ENCODE peak calls at places on chromosomes 12 and 14, in five cellular contexts. D, H, K, G and F are unnamed samples. For H3K4me1 and H3K27me3, the result is how much of the 10 kb centered on the place peaks cover.

GRCh38 chr12:104792570-104792969 is 165.5 kb downstream of the SLC41A2 start:
- DNase-seq in D (no peak), H (no peak), K (peak), G (no peak), F (no peak)

GRCh38 chr12:16949351-16949750 is 343.4 kb upstream of the LMO3 start:
- DNase-seq in D (no peak), H (no peak), K (no peak), G (no peak), F (no peak)

GRCh38 chr12:47356129-47356622 is 276.4 kb upstream of the AMIGO2 start:
- DNase-seq in D (no peak), H (no peak), K (no peak), G (no peak), F (no peak)

GRCh38 chr12:124730455-124730932 is 133.2 kb downstream of the SCARB1 start:
- DNase-seq in D (no peak), H (no peak), K (peak), G (no peak), F (no peak)

GRCh38 chr12:47832263-47832933 is 12.7 kb upstream of the HDAC7 start:
- DNase-seq in D (no peak), H (no peak), K (no peak), G (no peak), F (peak)

GRCh38 chr12:25151476-25151875 is 43.5 kb downstream of the DNAI7 start:
- DNase-seq in D (no peak), H (peak), K (peak), G (no peak), F (no peak)

GRCh38 chr12:1107669-1108068 is 116.6 kb downstream of the ERC1 start:
- DNase-seq in D (no peak), H (no peak), K (no peak), G (no peak), F (no peak)

GRCh38 chr12:99154983-99155336 is 492.6 kb upstream of the GARIN6 start:
- DNase-seq in D (no peak), H (no peak), K (no peak), G (no peak), F (no peak)

GRCh38 chr14:53929871-53930685 is 26.5 kb downstream of the BMP4 start:
- DNase-seq in D (no peak), H (no peak), K (no peak), G (no peak), F (no peak)

GRCh38 chr14:68172664-68173063 is 353.1 kb downstream of the RAD51B start:
- DNase-seq in D (no peak), H (no peak), K (no peak), G (no peak), F (no peak)

GRCh38 chr14:101480022-101480746 is 81.1 kb upstream of the DIO3 start:
- DNase-seq in D (no peak), H (no peak), K (peak), G (no peak), F (no peak)

GRCh38 chr12:71011261-71011660 is 90.7 kb upstream of the PTPRR start:
- DNase-seq in D (no peak), H (no peak), K (no peak), G (no peak), F (no peak)

GRCh38 chr12:89059721-89060120 is 292.6 kb downstream of the DUSP6 start:
- DNase-seq in D (no peak), H (no peak), K (no peak), G (no peak), F (no peak)

GRCh38 chr14:54338696-54339317 is 58.0 kb upstream of the CDKN3 start:
- DNase-seq in D (no peak), H (no peak), K (no peak), G (no peak), F (no peak)

GRCh38 chr14:76375484-76375883 is 453 bp upstream of the ESRRB start:
- DNase-seq in D (no peak), H (no peak), K (no peak), G (no peak), F (no peak)

GRCh38 chr14:94665121-94665520 is 52.9 kb downstream of the SERPINA3 start:
- DNase-seq in D (no peak), H (no peak), K (no peak), G (no peak), F (no peak)

GRCh38 chr12:14962180-14962579 is 779 bp upstream of the ARHGDIB start:
- DNase-seq in D (no peak), H (no peak), K (no peak), G (no peak), F (no peak)

GRCh38 chr12:131783915-131784541 is 44.2 kb upstream of the MMP17 start:
- DNase-seq in D (no peak), H (no peak), K (no peak), G (no peak), F (no peak)

GRCh38 chr14:33019346-33019745 is 80.7 kb downstream of the NPAS3 start:
- DNase-seq in D (no peak), H (no peak), K (no peak), G (no peak), F (no peak)

GRCh38 chr12:30461011-30461670 is 234.5 kb downstream of the IPO8 start:
- DNase-seq in D (no peak), H (no peak), K (no peak), G (no peak), F (no peak)

GRCh38 chr14:69270097-69270496 is 10.1 kb downstream of the GALNT16 start:
- DNase-seq in D (no peak), H (no peak), K (no peak), G (no peak), F (no peak)

GRCh38 chr12:21607701-21608100 is 3.1 kb upstream of the GYS2 start:
- DNase-seq in D (no peak), H (no peak), K (no peak), G (no peak), F (no peak)

GRCh38 chr14:58533417-58533816 is 104.3 kb upstream of the DACT1 start:
- DNase-seq in D (no peak), H (peak), K (no peak), G (no peak), F (no peak)

GRCh38 chr12:128910629-128911028 is 57.4 kb downstream of the GLT1D1 start:
- DNase-seq in D (no peak), H (no peak), K (no peak), G (no peak), F (no peak)

GRCh38 chr12:19120795-19121194 is 8.7 kb upstream of the PLEKHA5 start:
- DNase-seq in D (no peak), H (no peak), K (no peak), G (no peak), F (no peak)

GRCh38 chr12:26416550-26416949 is 221.2 kb downstream of the SSPN start:
- DNase-seq in D (no peak), H (no peak), K (no peak), G (no peak), F (no peak)

GRCh38 chr14:106841701-106842100 is 1315.3 kb downstream of the TMEM121 start:
- DNase-seq in D (no peak), H (no peak), K (no peak), G (no peak), F (no peak)

GRCh38 chr12:28988384-28988704 is 160.7 kb upstream of the FAR2 start:
- DNase-seq in D (no peak), H (no peak), K (no peak), G (no peak), F (no peak)

GRCh38 chr12:70876952-70877351 is 43.6 kb downstream of the PTPRR start:
- DNase-seq in D (no peak), H (no peak), K (no peak), G (no peak), F (no peak)

GRCh38 chr12:57610553-57611115 is 601 bp upstream of the ARHGEF25 start:
- DNase-seq in D (peak), H (peak), K (peak), G (peak), F (no peak)

GRCh38 chr12:57142121-57142520 is 5.3 kb downstream of the LRP1-AS start:
- DNase-seq in D (no peak), H (no peak), K (peak), G (no peak), F (no peak)

GRCh38 chr14:48744202-48744601 is 842.0 kb downstream of the RPS29 start:
- DNase-seq in D (no peak), H (no peak), K (no peak), G (no peak), F (no peak)

GRCh38 chr12:72747460-72747859 is 475.3 kb downstream of the TRHDE start:
- DNase-seq in D (no peak), H (no peak), K (no peak), G (no peak), F (no peak)

GRCh38 chr12:120970310-120970709 is 8.0 kb upstream of the HNF1A start:
- DNase-seq in D (no peak), H (no peak), K (no peak), G (no peak), F (no peak)

GRCh38 chr14:104506461-104507253 is 72.9 kb upstream of the C14orf180 start:
- DNase-seq in D (no peak), H (no peak), K (no peak), G (no peak), F (peak)

GRCh38 chr12:108666326-108666995 is 32.8 kb upstream of the SELPLG start:
- DNase-seq in D (no peak), H (no peak), K (peak), G (peak), F (no peak)
- H3K4me1 ChIP-seq in D (under half), H (half or more), K (under half), G (half or more), F (under half)

GRCh38 chr12:94145231-94145979 is 3.0 kb upstream of the PLXNC1 start:
- DNase-seq in D (no peak), H (peak), K (peak), G (no peak), F (no peak)
- H3K27me3 ChIP-seq in D (under half), H (under half), K (under half), G (under half), F (under half)

GRCh38 chr14:23557946-23558345 is 1.9 kb downstream of the THTPA start:
- DNase-seq in D (no peak), H (no peak), K (no peak), G (no peak), F (no peak)

GRCh38 chr14:23556700-23557440 is 799 bp downstream of the THTPA start:
- DNase-seq in D (no peak), H (no peak), K (no peak), G (no peak), F (no peak)

GRCh38 chr14:23555533-23555881 is 564 bp upstream of the THTPA start:
- DNase-seq in D (no peak), H (peak), K (no peak), G (no peak), F (no peak)

GRCh38 chr14:23557521-23557920 is 1.4 kb downstream of the THTPA start:
- DNase-seq in D (no peak), H (no peak), K (no peak), G (no peak), F (no peak)

DNA sequence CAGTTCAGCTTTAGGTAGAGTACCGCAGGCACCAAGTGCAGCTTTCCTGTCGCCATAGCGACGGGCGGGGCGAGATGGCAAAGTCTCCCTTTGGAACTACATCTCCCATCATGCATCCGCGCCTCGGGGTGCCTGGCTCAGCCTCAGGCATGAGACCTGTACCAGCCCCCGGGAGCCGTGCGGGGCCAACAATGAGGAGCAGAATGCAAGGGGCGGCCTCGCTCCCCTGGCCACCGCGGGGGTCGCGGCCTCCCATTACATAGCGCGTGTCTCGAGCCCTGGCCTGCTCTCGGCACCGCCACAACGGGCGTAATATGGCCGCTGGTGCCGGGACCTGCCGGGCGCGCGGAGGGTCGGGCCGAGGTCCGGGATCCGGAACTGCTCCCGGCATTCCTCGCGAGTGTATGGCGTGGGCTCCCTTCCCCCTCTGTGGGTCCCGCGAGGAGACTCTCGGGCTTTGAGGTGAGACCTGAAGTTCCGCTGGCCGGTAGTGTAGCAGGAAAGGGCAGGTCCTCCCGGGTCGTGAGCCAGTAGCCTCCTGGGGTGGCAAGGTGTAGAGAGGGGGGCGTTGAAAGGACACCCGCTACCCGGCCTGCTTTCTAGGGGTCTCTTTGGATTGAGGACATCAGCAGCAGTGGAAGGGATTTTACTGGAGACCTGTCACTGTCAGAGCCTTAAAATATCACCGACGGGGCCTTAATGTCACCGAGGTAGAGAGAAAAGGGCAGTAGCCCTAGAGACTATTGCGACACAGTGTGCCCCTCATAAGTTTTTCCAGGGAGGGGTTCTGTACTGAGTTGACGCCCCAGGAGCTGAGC is at the start of gene THTPA:
- DNase-seq in D (peak), H (peak), K (peak), G (peak), F (peak)
- H3K4me1 ChIP-seq in D (under half), H (under half), K (under half), G (under half), F (under half)

DNA sequence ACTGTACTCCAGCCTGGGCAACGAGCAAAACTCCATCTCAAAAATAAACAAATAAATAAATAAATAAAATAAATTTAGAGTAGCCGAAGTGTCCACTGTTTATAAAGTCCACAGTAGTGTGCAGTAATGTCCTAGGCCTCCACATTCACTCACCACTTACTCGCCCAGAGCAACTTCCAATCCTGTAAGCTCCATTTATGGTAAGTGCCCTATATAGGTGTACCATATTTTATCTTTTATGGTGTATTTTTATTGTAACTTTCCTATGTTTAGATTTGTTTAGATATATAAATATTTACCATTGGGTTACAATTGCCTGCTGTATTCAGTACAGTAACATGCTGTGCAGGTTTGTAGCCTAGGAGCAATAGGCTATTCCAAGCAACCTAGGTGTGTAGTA is 37.9 kb upstream of the GPRC5A start:
- DNase-seq in D (no peak), H (no peak), K (no peak), G (no peak), F (no peak)
- H3K27me3 ChIP-seq in D (under half), H (under half), K (under half), G (under half), F (under half)

DNA sequence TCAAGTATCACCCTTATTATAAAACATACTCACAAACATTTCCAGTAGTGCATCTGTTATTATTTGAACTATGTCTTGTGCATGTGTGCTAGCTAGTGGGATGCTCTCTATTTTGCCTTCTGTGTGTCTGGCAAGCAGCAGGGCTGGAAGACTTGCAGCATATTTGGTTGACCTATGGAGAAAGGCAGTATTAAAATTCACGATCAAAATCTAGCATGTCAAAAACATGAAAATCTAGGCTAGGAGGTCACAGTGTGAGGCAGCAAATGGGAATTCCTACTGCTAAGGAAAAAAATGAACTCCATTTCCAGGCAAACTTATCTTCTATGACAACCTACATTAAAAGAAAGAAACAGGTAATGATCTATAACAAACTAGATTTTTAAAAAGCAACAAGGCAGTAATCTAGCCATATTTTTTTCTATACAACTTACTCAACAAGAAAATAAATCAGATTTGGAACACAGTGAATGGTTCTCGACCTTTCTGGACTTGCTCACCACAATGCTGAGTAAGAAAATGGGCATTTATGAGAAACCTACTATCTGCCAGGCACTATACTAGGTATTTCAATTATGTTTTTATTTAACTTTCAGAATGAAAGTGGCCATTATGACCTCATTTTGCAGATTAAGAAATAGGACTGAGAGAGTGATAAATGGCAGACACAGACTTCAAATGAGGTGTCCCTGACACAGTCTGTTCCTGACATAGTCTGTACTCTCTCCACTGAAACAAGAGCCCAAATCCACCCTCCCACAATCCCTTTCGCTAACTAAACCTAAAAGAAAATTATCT is 96.8 kb downstream of the TXNDC16 start:
- DNase-seq in D (no peak), H (no peak), K (no peak), G (no peak), F (no peak)
- H3K4me1 ChIP-seq in D (under half), H (under half), K (under half), G (under half), F (under half)

GRCh38 chr14:64419003-64419402 is 30.9 kb downstream of the MTHFD1 start:
- DNase-seq in D (no peak), H (no peak), K (no peak), G (no peak), F (no peak)

GRCh38 chr14:64422006-64422405 is 33.9 kb downstream of the MTHFD1 start:
- DNase-seq in D (no peak), H (no peak), K (no peak), G (no peak), F (no peak)

GRCh38 chr14:64423987-64424386 is 35.8 kb downstream of the MTHFD1 start:
- DNase-seq in D (no peak), H (no peak), K (no peak), G (no peak), F (no peak)

GRCh38 chr14:64421166-64421565 is 33.0 kb downstream of the MTHFD1 start:
- DNase-seq in D (no peak), H (no peak), K (no peak), G (peak), F (no peak)

DNA sequence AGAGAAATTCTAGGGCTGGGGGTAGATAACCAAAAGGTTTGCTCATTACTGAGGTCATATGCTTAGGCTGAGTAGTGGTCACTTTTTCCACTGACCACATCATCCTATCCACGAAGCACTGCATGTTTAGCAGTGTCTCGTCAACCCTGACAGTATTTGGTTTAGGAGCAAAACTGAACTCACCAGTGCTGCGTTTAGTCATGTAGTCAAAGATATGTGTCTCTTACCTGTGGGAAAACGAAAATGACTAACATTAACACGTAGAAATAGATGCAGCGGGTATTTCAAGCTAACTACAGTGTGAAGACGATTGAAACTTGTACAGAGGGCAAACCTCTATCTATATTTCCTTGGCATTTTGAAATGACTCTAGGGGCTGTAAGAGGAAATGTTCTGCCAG is 34.6 kb downstream of the MTHFD1 start:
- DNase-seq in D (no peak), H (no peak), K (no peak), G (no peak), F (no peak)
- H3K27me3 ChIP-seq in D (under half), H (under half), K (under half), G (under half), F (under half)

GRCh38 chr12:51406299-51406698 is 15.1 kb upstream of the GALNT6 start:
- DNase-seq in D (no peak), H (no peak), K (no peak), G (no peak), F (no peak)
- H3K4me1 ChIP-seq in D (under half), H (under half), K (under half), G (under half), F (under half)